ENCODE peak calls at places on chromosomes 6 and 20, in seven cellular contexts. N is CD8-positive, alpha-beta memory T cell; F is cardiac fibroblast; X is transverse colon; C is kidney; K is CD4-positive, alpha-beta memory T cell; L is NT2/D1. O is an unnamed sample.

GRCh38 chr6:16182428-16182827 is 53.5 kb downstream of the MYLIP start:
- DNase-seq in N (no peak), L (no peak), F (no peak), K (no peak), X (no peak), C (no peak), O (no peak)

GRCh38 chr20:64083380-64084208 is 604 bp downstream of the LKAAEAR1 start:
- DNase-seq in L (peak), N (peak), X (peak), K (peak), F (peak), C (peak), O (no peak)

GRCh38 chr6:138428943-138429616 is 25.1 kb downstream of the HEBP2 start:
- DNase-seq in C (no peak), F (peak), X (no peak), K (no peak), L (no peak), N (no peak), O (peak)

GRCh38 chr20:18090044-18090443 is 32.3 kb upstream of the OVOL2 start:
- DNase-seq in X (no peak), L (no peak), F (no peak), N (no peak), C (no peak), K (no peak), O (no peak)

GRCh38 chr6:41634657-41635056 is 3.6 kb upstream of the MDFI start:
- DNase-seq in C (peak), N (no peak), F (peak), K (no peak), X (no peak), L (no peak), O (no peak)

GRCh38 chr20:62876441-62876825 is 14.8 kb upstream of the TCFL5 start:
- DNase-seq in X (no peak), K (no peak), C (no peak), F (no peak), L (no peak), N (no peak), O (no peak)

GRCh38 chr6:66226099-66226498 is 519.1 kb upstream of the EYS start:
- DNase-seq in K (no peak), X (no peak), L (no peak), F (no peak), N (no peak), C (no peak), O (no peak)

GRCh38 chr6:28980797-28981390 is 24.2 kb downstream of the ZNF311 start:
- DNase-seq in F (peak), K (peak), X (peak), N (peak), C (no peak), L (no peak), O (no peak)

GRCh38 chr20:11094711-11095110 is 420.9 kb upstream of the JAG1 start:
- DNase-seq in K (no peak), F (no peak), N (no peak), X (no peak), L (no peak), C (no peak), O (no peak)

GRCh38 chr6:160131636-160132296 is 10.2 kb downstream of the SLC22A1 start:
- DNase-seq in K (no peak), X (no peak), L (no peak), N (no peak), C (no peak), F (no peak), O (no peak)

GRCh38 chr6:147381734-147382133 is 126.8 kb upstream of the SAMD5 start:
- DNase-seq in L (no peak), F (no peak), X (no peak), N (no peak), C (no peak), K (no peak), O (peak)
- H3K4me3 ChIP-seq in L (no peak), F (no peak), X (no peak), N (no peak), C (no peak), K (no peak), O (no peak)

DNA sequence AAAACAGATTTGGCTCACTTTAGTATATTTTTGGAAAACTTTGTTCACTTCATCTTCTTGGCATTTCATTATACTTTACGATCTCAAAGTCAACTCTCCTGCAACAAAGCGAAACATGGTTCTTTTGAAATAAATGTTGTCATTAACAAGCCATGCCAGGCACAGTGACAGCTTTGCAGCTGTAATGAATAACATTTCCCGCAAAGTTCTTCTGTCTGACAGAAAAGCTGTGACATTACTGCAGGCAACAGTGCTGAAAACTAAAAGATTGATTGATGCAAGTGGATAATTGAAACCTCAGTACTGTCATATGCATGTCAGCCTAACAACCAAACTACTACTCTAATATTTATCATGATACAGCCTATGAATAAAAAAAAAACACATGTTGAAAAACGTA is 348.1 kb downstream of the FRK start:
- DNase-seq in X (no peak), N (no peak), F (no peak), C (no peak), K (no peak), L (no peak), O (no peak)
- H3K4me3 ChIP-seq in X (no peak), N (no peak), F (no peak), C (no peak), K (no peak), L (no peak), O (no peak)

DNA sequence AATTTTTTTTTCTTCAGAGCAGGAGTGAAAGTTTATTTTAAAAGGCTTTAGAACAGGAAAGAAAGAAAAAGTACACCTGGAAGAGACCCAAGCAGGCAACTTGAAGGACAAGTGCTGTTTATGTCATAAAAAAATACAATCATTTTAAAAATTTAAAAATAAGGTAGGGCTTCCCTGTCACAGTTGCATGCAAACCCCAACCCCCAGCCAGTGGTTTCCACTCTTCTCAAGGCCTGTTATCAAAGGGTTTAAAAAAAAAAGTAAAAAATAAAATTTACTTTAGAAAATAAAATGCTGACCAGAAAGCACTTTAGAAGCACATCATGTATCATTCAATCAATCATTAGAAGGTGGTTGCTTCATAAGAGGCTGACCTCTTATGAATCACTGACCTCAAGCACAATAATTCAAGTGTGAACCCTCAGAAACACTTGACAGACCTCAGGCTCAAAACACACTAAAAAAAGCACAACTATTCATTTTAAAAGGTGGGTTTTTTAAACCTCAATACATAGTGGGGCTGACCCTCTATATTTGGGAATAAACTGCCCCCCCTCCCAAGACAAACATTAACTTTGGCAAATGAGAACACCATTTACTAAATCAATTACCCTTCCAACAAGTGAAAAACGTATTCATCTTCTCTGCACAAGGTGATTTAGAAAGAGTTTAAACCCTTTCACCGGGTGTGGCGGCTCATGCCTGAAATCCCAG is 15.6 kb downstream of the ILRUN start:
- DNase-seq in N (no peak), X (no peak), K (no peak), L (no peak), C (no peak), F (no peak), O (no peak)
- H3K4me3 ChIP-seq in N (no peak), X (no peak), K (no peak), L (no peak), C (no peak), F (no peak), O (no peak)

GRCh38 chr6:21665101-21665435 is 71.5 kb downstream of the SOX4 start:
- DNase-seq in F (no peak), L (no peak), N (no peak), C (no peak), X (no peak), K (no peak), O (no peak)

GRCh38 chr6:21665436-21666199 is 72.1 kb downstream of the SOX4 start:
- DNase-seq in C (peak), N (no peak), F (no peak), K (no peak), X (no peak), L (no peak), O (no peak)

GRCh38 chr6:21666200-21666671 is 72.7 kb downstream of the SOX4 start:
- DNase-seq in X (peak), L (peak), N (no peak), C (peak), F (no peak), K (no peak), O (no peak)

GRCh38 chr6:21666788-21667681 is 73.5 kb downstream of the SOX4 start:
- DNase-seq in F (no peak), L (no peak), C (peak), X (peak), K (no peak), N (no peak), O (no peak)

DNA sequence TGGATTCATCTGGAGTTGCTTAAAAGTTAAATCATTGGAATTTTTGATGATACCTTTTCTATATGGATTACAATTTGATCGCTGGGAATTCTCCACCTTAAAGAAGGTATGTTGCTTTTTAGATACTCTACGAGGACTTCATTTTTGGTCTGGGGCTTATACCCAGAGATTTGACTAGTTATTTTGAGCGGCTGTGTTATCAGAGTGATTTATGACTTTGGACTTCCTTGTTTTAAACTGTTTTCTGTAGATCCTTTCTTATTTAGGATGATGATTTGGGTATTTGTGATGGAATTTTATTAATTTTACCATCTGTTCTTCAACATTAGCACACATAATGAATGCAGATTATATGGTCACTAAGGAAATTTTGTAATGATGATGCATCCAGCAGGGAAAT is 75.2 kb downstream of the SOX4 start:
- DNase-seq in K (no peak), N (no peak), L (no peak), C (no peak), F (no peak), X (no peak), O (no peak)
- H3K4me3 ChIP-seq in K (no peak), N (no peak), L (no peak), C (no peak), F (no peak), X (no peak), O (no peak)

O was measured in AG09309.